ENCODE peak calls at places on chromosomes 6 and 20, in nine cellular contexts. One of them, this sample, is unnamed.

GRCh38 chr6:15608406-15608805 is 54.4 kb downstream of the DTNBP1 start:
- DNase-seq in CD14-positive monocyte: no peak
- DNase-seq in PC-9: no peak
- DNase-seq in cardiac fibroblast: peak
- DNase-seq in kidney glomerular epithelial cell: peak
- DNase-seq in CD4-positive, alpha-beta T cell: no peak
- DNase-seq in GM18507: no peak
- DNase-seq in naive B cell: no peak
- DNase-seq in fibroblast of the aortic adventitia: peak
- DNase-seq in this sample: peak

GRCh38 chr6:112956696-112957525 is 609.8 kb downstream of the RFPL4B start:
- DNase-seq in PC-9: no peak
- DNase-seq in naive B cell: no peak
- DNase-seq in CD14-positive monocyte: no peak
- DNase-seq in GM18507: no peak
- DNase-seq in CD4-positive, alpha-beta T cell: no peak
- DNase-seq in kidney glomerular epithelial cell: peak
- DNase-seq in cardiac fibroblast: peak
- DNase-seq in fibroblast of the aortic adventitia: peak
- DNase-seq in this sample: no peak

GRCh38 chr6:75493400-75494064 is at the start of gene FILIP1:
- DNase-seq in CD4-positive, alpha-beta T cell: no peak
- DNase-seq in CD14-positive monocyte: no peak
- DNase-seq in fibroblast of the aortic adventitia: peak
- DNase-seq in naive B cell: no peak
- DNase-seq in GM18507: no peak
- DNase-seq in cardiac fibroblast: peak
- DNase-seq in PC-9: no peak
- DNase-seq in kidney glomerular epithelial cell: no peak
- DNase-seq in this sample: no peak

GRCh38 chr6:33766921-33767700 is 20.4 kb upstream of the IP6K3 start:
- DNase-seq in naive B cell: no peak
- DNase-seq in kidney glomerular epithelial cell: no peak
- DNase-seq in GM18507: no peak
- DNase-seq in CD14-positive monocyte: no peak
- DNase-seq in cardiac fibroblast: no peak
- DNase-seq in PC-9: no peak
- DNase-seq in fibroblast of the aortic adventitia: no peak
- DNase-seq in CD4-positive, alpha-beta T cell: no peak
- DNase-seq in this sample: no peak

GRCh38 chr20:33192912-33193501 is 24.1 kb upstream of the BPIFA3 start:
- DNase-seq in kidney glomerular epithelial cell: no peak
- DNase-seq in CD14-positive monocyte: no peak
- DNase-seq in GM18507: no peak
- DNase-seq in CD4-positive, alpha-beta T cell: no peak
- DNase-seq in naive B cell: no peak
- DNase-seq in cardiac fibroblast: no peak
- DNase-seq in PC-9: no peak
- DNase-seq in fibroblast of the aortic adventitia: no peak
- DNase-seq in this sample: no peak

GRCh38 chr20:57772349-57772964 is 62.6 kb upstream of the PMEPA1 start:
- DNase-seq in GM18507: no peak
- DNase-seq in naive B cell: no peak
- DNase-seq in PC-9: peak
- DNase-seq in CD14-positive monocyte: no peak
- DNase-seq in cardiac fibroblast: peak
- DNase-seq in fibroblast of the aortic adventitia: peak
- DNase-seq in CD4-positive, alpha-beta T cell: peak
- DNase-seq in kidney glomerular epithelial cell: peak
- DNase-seq in this sample: no peak

GRCh38 chr6:124882580-124883393 is 79.5 kb upstream of the RNF217 start:
- DNase-seq in PC-9: peak
- DNase-seq in kidney glomerular epithelial cell: peak
- DNase-seq in naive B cell: no peak
- DNase-seq in fibroblast of the aortic adventitia: peak
- DNase-seq in cardiac fibroblast: peak
- DNase-seq in CD14-positive monocyte: no peak
- DNase-seq in GM18507: no peak
- DNase-seq in CD4-positive, alpha-beta T cell: no peak
- DNase-seq in this sample: no peak

GRCh38 chr6:131861356-131861755 is 53.5 kb downstream of the ENPP1 start:
- DNase-seq in GM18507: no peak
- DNase-seq in PC-9: no peak
- DNase-seq in fibroblast of the aortic adventitia: peak
- DNase-seq in cardiac fibroblast: peak
- DNase-seq in kidney glomerular epithelial cell: no peak
- DNase-seq in CD14-positive monocyte: no peak
- DNase-seq in CD4-positive, alpha-beta T cell: no peak
- DNase-seq in naive B cell: no peak
- DNase-seq in this sample: no peak

GRCh38 chr20:10536531-10536930 is 101.4 kb downstream of the SLX4IP start:
- DNase-seq in fibroblast of the aortic adventitia: peak
- DNase-seq in CD4-positive, alpha-beta T cell: no peak
- DNase-seq in GM18507: no peak
- DNase-seq in cardiac fibroblast: peak
- DNase-seq in CD14-positive monocyte: no peak
- DNase-seq in kidney glomerular epithelial cell: peak
- DNase-seq in PC-9: peak
- DNase-seq in naive B cell: no peak
- DNase-seq in this sample: no peak